ENCODE peak calls at places on chromosomes 7 and 10, in five cellular contexts. E is stimulated activated CD4-positive, alpha-beta T cell treated with anti-CD3 and anti-CD28 coated beads, Interleukin-2, amount 100 ng/mL, for 24 hours; T is EH; D is right cardiac atrium; W is right lobe of liver. H is an unnamed sample.

GRCh38 chr10:77284797-77285196 is 352.8 kb downstream of the KCNMA1 start:
- DNase-seq in E (no peak), T (no peak), D (no peak), W (no peak), H (no peak)

GRCh38 chr7:100745184-100745583 is 11.8 kb downstream of the ZAN start:
- DNase-seq in E (no peak), T (peak; percentile 64), D (peak; percentile 84), W (peak; percentile 33), H (peak; percentile 36)

GRCh38 chr7:1223196-1224092 is 9.2 kb upstream of the UNCX start:
- DNase-seq in E (no peak), T (peak; percentile 20), D (no peak), W (no peak), H (no peak)

GRCh38 chr7:92740713-92741126 is 95.7 kb downstream of the CDK6 start:
- DNase-seq in E (no peak), T (peak; percentile 92), D (no peak), W (no peak), H (no peak)

GRCh38 chr10:60460058-60460457 is 70.4 kb upstream of the ANK3 start:
- DNase-seq in E (no peak), T (no peak), D (no peak), W (no peak), H (no peak)

GRCh38 chr10:34297551-34298370 is 517.3 kb downstream of the PARD3 start:
- DNase-seq in E (no peak), T (no peak), D (no peak), W (no peak), H (no peak)

GRCh38 chr10:5317547-5318107 is 47.1 kb upstream of the UCN3 start:
- DNase-seq in E (peak; percentile 81), T (peak; percentile 90), D (no peak), W (no peak), H (no peak)

GRCh38 chr7:135929692-135930091 is 47.5 kb downstream of the MTPN start:
- DNase-seq in E (no peak), T (no peak), D (no peak), W (no peak), H (no peak)

GRCh38 chr7:42020067-42020466 is 216.9 kb downstream of the GLI3 start:
- DNase-seq in E (no peak), T (no peak), D (no peak), W (no peak), H (no peak)

GRCh38 chr7:84906889-84907288 is 280.0 kb downstream of the SEMA3D start:
- DNase-seq in E (no peak), T (no peak), D (no peak), W (no peak), H (no peak)

GRCh38 chr10:119022846-119023552 is 6.5 kb upstream of the NANOS1 start:
- DNase-seq in E (no peak), T (peak; percentile 87), D (no peak), W (no peak), H (no peak)

H was measured in globus pallidus.